ENCODE peak calls at places on chromosomes 4 and X, in seven cellular contexts. W, L, H, U, M, I and O are unnamed samples.

GRCh38 chr4:179750374-179750773 is 2308.1 kb upstream of the AGA start:
- DNase-seq in M (no peak), I (no peak), H (no peak), W (no peak), L (no peak), U (peak; percentile 30), O (no peak)

GRCh38 chrX:100700809-100701208 is 31.1 kb downstream of the SYTL4 start:
- DNase-seq in M (no peak), I (no peak), L (no peak), U (no peak), H (no peak), W (no peak), O (no peak)

GRCh38 chrX:41022579-41022978 is 62.7 kb upstream of the USP9X start:
- DNase-seq in I (no peak), L (no peak), H (no peak), U (no peak), W (no peak), M (no peak), O (no peak)

GRCh38 chr4:123444298-123444731 is 47.7 kb downstream of the SPRY1 start:
- DNase-seq in U (peak; percentile 71), M (no peak), H (no peak), W (peak; percentile 49), I (peak; percentile 52), L (peak; percentile 32), O (peak; percentile 84)

GRCh38 chr4:132059227-132059626 is 1089.9 kb upstream of the PCDH10 start:
- DNase-seq in U (no peak), W (no peak), M (no peak), H (no peak), L (no peak), I (no peak), O (no peak)

GRCh38 chrX:68938244-68939004 is 109.6 kb downstream of the EFNB1 start:
- DNase-seq in I (no peak), H (no peak), W (no peak), U (no peak), M (no peak), L (no peak), O (no peak)

GRCh38 chrX:134734343-134735001 is 76.2 kb upstream of the PLAC1 start:
- DNase-seq in H (no peak), M (no peak), U (no peak), W (no peak), I (peak; percentile 49), L (no peak), O (no peak)

GRCh38 chr4:53722110-53722509 is 130.8 kb upstream of the LNX1 start:
- DNase-seq in L (no peak), W (no peak), I (no peak), M (no peak), U (no peak), H (no peak), O (no peak)

GRCh38 chr4:143374771-143375170 is 38.1 kb downstream of the GAB1 start:
- DNase-seq in U (no peak), I (no peak), H (no peak), M (no peak), L (no peak), W (no peak), O (no peak)

GRCh38 chr4:54213001-54213400 is 16.1 kb upstream of the PDGFRA start:
- DNase-seq in H (no peak), I (no peak), M (no peak), U (no peak), W (no peak), L (no peak), O (no peak)

GRCh38 chr4:69549651-69550050 is 53.9 kb upstream of the UGT2B4 start:
- DNase-seq in L (no peak), I (no peak), U (no peak), H (no peak), W (no peak), M (no peak), O (no peak)

GRCh38 chr4:60812811-60813210 is 387.3 kb upstream of the ADGRL3 start:
- DNase-seq in U (no peak), I (no peak), H (no peak), L (no peak), W (no peak), M (no peak), O (no peak)

GRCh38 chrX:50107470-50107869 is 93.3 kb downstream of the AKAP4 start:
- DNase-seq in U (no peak), L (no peak), H (no peak), M (no peak), I (no peak), W (no peak), O (no peak)

GRCh38 chrX:133698298-133698697 is 283.0 kb upstream of the GPC4 start:
- DNase-seq in U (peak; percentile 19), W (no peak), I (no peak), L (no peak), H (no peak), M (no peak), O (no peak)

GRCh38 chr4:162952232-162952631 is 214.5 kb downstream of the NAF1 start:
- DNase-seq in M (no peak), I (no peak), H (no peak), L (no peak), U (no peak), W (no peak), O (no peak)

GRCh38 chr4:108709234-108709633 is 53.6 kb downstream of the ETNPPL start:
- DNase-seq in L (no peak), M (no peak), U (no peak), W (no peak), H (no peak), I (no peak), O (no peak)

GRCh38 chr4:53929955-53930798 is 134.2 kb downstream of the CHIC2 start:
- DNase-seq in U (peak; percentile 85), M (peak; percentile 78), L (peak; percentile 42), I (peak; percentile 38), W (peak; percentile 56), H (peak; percentile 38), O (peak; percentile 82)

GRCh38 chr4:118909173-118909956 is 20.7 kb downstream of the SYNPO2 start:
- DNase-seq in U (no peak), I (no peak), M (no peak), L (no peak), H (no peak), W (no peak), O (no peak)

GRCh38 chrX:49842603-49843002 is 13.5 kb downstream of the PAGE4 start:
- DNase-seq in L (no peak), U (no peak), M (no peak), W (no peak), H (no peak), I (no peak), O (no peak)

GRCh38 chr4:122086338-122086737 is 65.8 kb upstream of the BLTP1 start:
- DNase-seq in H (no peak), M (no peak), W (no peak), L (no peak), I (no peak), U (peak; percentile 62), O (no peak)

GRCh38 chrX:39336709-39337294 is 535.5 kb downstream of the MID1IP1 start:
- DNase-seq in H (no peak), U (peak; percentile 4), I (peak; percentile 34), L (no peak), W (peak; percentile 43), M (peak; percentile 62), O (peak; percentile 67)

GRCh38 chr4:55253911-55254593 is 92.0 kb upstream of the SRD5A3 start:
- DNase-seq in W (no peak), I (no peak), H (no peak), L (no peak), M (no peak), U (peak; percentile 3), O (no peak)

GRCh38 chrX:64894454-64895038 is 81.7 kb downstream of the ZC4H2 start:
- DNase-seq in L (peak; percentile 3), H (peak; percentile 8), I (no peak), M (peak; percentile 65), W (peak; percentile 47), U (peak; percentile 56), O (peak; percentile 57)

GRCh38 chr4:150358691-150359090 is 223.3 kb upstream of the MAB21L2 start:
- DNase-seq in M (no peak), I (no peak), W (no peak), U (no peak), H (no peak), L (no peak), O (no peak)

GRCh38 chr4:105767579-105767978 is 59.0 kb downstream of the GSTCD start:
- DNase-seq in W (no peak), U (no peak), H (no peak), M (no peak), I (no peak), L (no peak), O (no peak)

GRCh38 chrX:2697306-2697705 is 6.2 kb downstream of the CD99 start:
- DNase-seq in I (no peak), H (no peak), W (no peak), U (no peak), M (no peak), L (no peak), O (peak; percentile 53)

GRCh38 chr4:113153529-113154101 is 104.2 kb downstream of the ANK2 start:
- DNase-seq in H (no peak), U (no peak), I (no peak), L (no peak), W (no peak), M (no peak), O (no peak)

GRCh38 chr4:152454398-152455011 is 81.4 kb downstream of the FBXW7 start:
- DNase-seq in H (no peak), I (no peak), U (no peak), L (no peak), M (no peak), W (no peak), O (no peak)

GRCh38 chr4:67366341-67366861 is 178.9 kb downstream of the CENPC start:
- DNase-seq in L (no peak), M (no peak), H (no peak), I (no peak), U (no peak), W (no peak), O (no peak)

GRCh38 chr4:40199999-40200880 is 3.4 kb downstream of the RHOH start:
- DNase-seq in W (peak; percentile 85), U (no peak), M (peak; percentile 82), H (no peak), L (peak; percentile 82), I (no peak), O (peak; percentile 94)

GRCh38 chrX:29687687-29688086 is 527.7 kb upstream of the MAGEB2 start:
- DNase-seq in L (no peak), M (no peak), W (no peak), H (no peak), I (no peak), U (no peak), O (no peak)

GRCh38 chrX:54449929-54450328 is 9.7 kb downstream of the TSR2 start:
- DNase-seq in M (no peak), W (no peak), I (no peak), H (no peak), L (no peak), U (no peak), O (no peak)

GRCh38 chr4:26522478-26522877 is 32.2 kb upstream of the CCKAR start:
- DNase-seq in W (no peak), U (no peak), L (no peak), I (no peak), M (no peak), H (no peak), O (no peak)

GRCh38 chrX:72716766-72717165 is 2.7 kb upstream of the PHKA1 start:
- DNase-seq in I (no peak), M (no peak), U (no peak), H (no peak), L (no peak), W (no peak), O (no peak)

GRCh38 chr4:1318488-1319213 is 28.4 kb upstream of the UVSSA start:
- DNase-seq in H (no peak), I (no peak), W (peak; percentile 19), M (no peak), L (no peak), U (no peak), O (peak; percentile 30)

GRCh38 chr4:2253160-2254084 is 8.5 kb downstream of the MXD4 start:
- DNase-seq in M (no peak), H (no peak), U (no peak), W (no peak), L (no peak), I (no peak), O (no peak)